ENCODE peak calls at places on chromosome 10, in seven cellular contexts. E is WERI-Rb-1, Z is thyroid gland, D is esophagus squamous epithelium, B is fibroblast of lung, R is brain microvascular endothelial cell, S is K562. K is an unnamed sample.
A peak's percentile ranks its signal among the peaks of the same experiment; 100 is the strongest.

GRCh38 chr10:22002531-22003110 is 909 bp downstream of the DNAJC1 start:
- DNase-seq in E (no peak), Z (no peak), D (no peak), B (peak; percentile 69), R (peak; percentile 37), S (no peak), K (no peak)

GRCh38 chr10:121804460-121804859 is 123.4 kb downstream of the ATE1 start:
- DNase-seq in E (no peak), Z (no peak), D (no peak), B (peak; percentile 90), R (peak; percentile 62), S (no peak), K (no peak)

GRCh38 chr10:96978621-96979154 is 146.6 kb downstream of the LCOR start:
- DNase-seq in E (no peak), Z (no peak), D (no peak), B (no peak), R (no peak), S (no peak), K (no peak)

GRCh38 chr10:105974803-105975456 is 1189.6 kb downstream of the SORCS1 start:
- DNase-seq in E (peak; percentile 13), Z (no peak), D (no peak), B (no peak), R (no peak), S (no peak), K (no peak)

GRCh38 chr10:114593816-114594468 is 64.1 kb downstream of the ABLIM1 start:
- DNase-seq in E (no peak), Z (no peak), D (no peak), B (no peak), R (no peak), S (no peak), K (no peak)

GRCh38 chr10:59907918-59908807 is 1.8 kb upstream of the CCDC6 start:
- DNase-seq in E (no peak), Z (peak; percentile 79), D (no peak), B (peak; percentile 91), R (peak; percentile 79), S (peak; percentile 75), K (peak; percentile 81)

GRCh38 chr10:132867801-132868644 is 74.3 kb downstream of the CFAP46 start:
- DNase-seq in E (peak; percentile 1), Z (no peak), D (no peak), B (no peak), R (no peak), S (no peak), K (no peak)

GRCh38 chr10:13054844-13055243 is 45.1 kb upstream of the OPTN start:
- DNase-seq in E (no peak), Z (no peak), D (no peak), B (no peak), R (no peak), S (no peak), K (no peak)

GRCh38 chr10:131444862-131445461 is 133.4 kb upstream of the TCERG1L start:
- DNase-seq in E (no peak), Z (no peak), D (no peak), B (no peak), R (no peak), S (no peak), K (peak; percentile 40)

GRCh38 chr10:59560161-59560560 is 149.5 kb downstream of the SLC16A9 start:
- DNase-seq in E (no peak), Z (no peak), D (no peak), B (no peak), R (no peak), S (no peak), K (no peak)

GRCh38 chr10:116691079-116691398 is 51.3 kb downstream of the HSPA12A start:
- DNase-seq in E (no peak), Z (peak; percentile 54), D (no peak), B (no peak), R (no peak), S (no peak), K (no peak)

GRCh38 chr10:95188593-95188992 is 5.4 kb upstream of the ACSM6 start:
- DNase-seq in E (no peak), Z (no peak), D (no peak), B (no peak), R (no peak), S (no peak), K (no peak)

GRCh38 chr10:121665809-121666208 is 67.6 kb upstream of the FGFR2 start:
- DNase-seq in E (no peak), Z (no peak), D (no peak), B (no peak), R (no peak), S (no peak), K (no peak)

GRCh38 chr10:19656420-19657042 is 159.7 kb upstream of the PLXDC2 start:
- DNase-seq in E (no peak), Z (no peak), D (no peak), B (peak; percentile 19), R (no peak), S (no peak), K (no peak)
- TF ChIP-seq CTCF in E (no peak), Z (no peak), D (no peak), B (no peak), R (no peak), S (no peak), K (no peak)

GRCh38 chr10:23556727-23557440 is 118.0 kb downstream of the OTUD1 start:
- DNase-seq in E (no peak), Z (no peak), D (no peak), B (peak; percentile 55), R (peak; percentile 7), S (no peak), K (no peak)

GRCh38 chr10:23558361-23558799 is 119.5 kb downstream of the OTUD1 start:
- DNase-seq in E (no peak), Z (no peak), D (no peak), B (no peak), R (no peak), S (no peak), K (no peak)

DNA sequence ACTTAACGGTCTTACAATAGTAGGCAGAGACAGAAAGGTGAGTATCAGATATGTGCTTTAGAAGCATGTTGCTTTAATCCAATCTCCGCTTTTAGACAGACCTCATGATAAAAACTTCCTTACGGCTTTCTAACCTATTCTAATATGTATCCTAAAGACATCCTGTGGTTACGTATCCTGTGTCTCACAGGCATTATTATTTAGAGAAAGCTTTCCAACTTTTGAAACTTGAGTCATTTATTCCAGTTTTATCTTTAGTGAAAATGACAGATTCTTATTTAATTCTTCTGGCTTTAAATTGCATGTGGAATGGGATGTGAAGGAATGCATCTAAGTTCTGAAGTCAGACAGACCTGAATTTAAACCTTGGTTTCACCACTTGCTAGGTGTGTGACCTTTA is 118.9 kb downstream of the OTUD1 start:
- DNase-seq in E (no peak), Z (no peak), D (no peak), B (peak; percentile 4), R (no peak), S (no peak), K (no peak)
- H3K27ac ChIP-seq in E (no peak overlapping the region), Z (no peak overlapping the region), D (peak overlapping the region; percentile 63), B (no peak overlapping the region), R (no peak overlapping the region), S (no peak overlapping the region), K (no peak overlapping the region)

GRCh38 chr10:18202600-18203150 is 62.5 kb downstream of the CACNB2 start:
- DNase-seq in E (no peak), Z (no peak), D (no peak), B (no peak), R (no peak), S (no peak), K (no peak)
- H3K4me3 ChIP-seq in E (no peak overlapping the region), Z (no peak overlapping the region), D (no peak overlapping the region), B (no peak overlapping the region), R (no peak overlapping the region), S (no peak overlapping the region), K (no peak overlapping the region)

GRCh38 chr10:2942937-2943336 is 124.4 kb upstream of the PFKP start:
- DNase-seq in E (no peak), Z (no peak), D (no peak), B (no peak), R (no peak), S (no peak), K (no peak)

GRCh38 chr10:2933924-2934323 is 133.4 kb upstream of the PFKP start:
- DNase-seq in E (no peak), Z (no peak), D (no peak), B (no peak), R (no peak), S (no peak), K (no peak)

GRCh38 chr10:2936816-2937215 is 130.5 kb upstream of the PFKP start:
- DNase-seq in E (no peak), Z (peak; percentile 28), D (no peak), B (peak; percentile 48), R (no peak), S (no peak), K (no peak)

GRCh38 chr10:2935647-2936386 is 131.5 kb upstream of the PFKP start:
- DNase-seq in E (no peak), Z (no peak), D (no peak), B (no peak), R (no peak), S (no peak), K (no peak)

GRCh38 chr10:2938869-2939268 is 128.5 kb upstream of the PFKP start:
- DNase-seq in E (no peak), Z (no peak), D (no peak), B (peak; percentile 11), R (no peak), S (no peak), K (no peak)
- TF ChIP-seq CTCF in E (no peak), Z (no peak), D (no peak), B (peak; percentile 20), R (no peak), S (no peak), K (no peak)

DNA sequence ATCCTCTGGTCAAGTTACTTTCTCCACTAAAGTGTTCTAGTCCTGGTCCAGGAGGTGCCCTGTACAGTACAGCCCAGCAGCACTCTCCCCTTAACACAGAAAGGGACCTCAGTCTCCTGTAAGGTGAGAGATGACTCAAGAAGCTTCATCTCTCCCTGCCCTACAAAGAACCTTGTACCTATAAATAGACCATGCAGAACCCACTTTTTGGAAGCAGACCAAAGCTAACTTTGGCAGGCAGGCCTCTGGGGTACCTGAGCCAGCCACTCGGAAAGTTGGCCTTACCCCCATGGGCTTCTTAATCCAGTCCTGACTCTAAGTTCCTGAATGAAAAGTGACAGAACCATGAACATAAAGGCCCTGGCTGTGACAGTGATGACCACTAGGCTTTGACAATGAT is 454.8 kb downstream of the KCNMA1 start:
- DNase-seq in E (no peak), Z (peak; percentile 44), D (no peak), B (no peak), R (no peak), S (no peak), K (no peak)
- H3K27ac ChIP-seq in E (no peak overlapping the region), Z (no peak overlapping the region), D (no peak overlapping the region), B (no peak overlapping the region), R (no peak overlapping the region), S (no peak overlapping the region), K (no peak overlapping the region)

GRCh38 chr10:26491934-26492333 is 53.8 kb downstream of the APBB1IP start:
- DNase-seq in E (no peak), Z (no peak), D (no peak), B (peak; percentile 13), R (no peak), S (no peak), K (no peak)
- H3K4me3 ChIP-seq in E (no peak overlapping the region), Z (no peak overlapping the region), D (no peak overlapping the region), B (no peak overlapping the region), R (no peak overlapping the region), S (no peak overlapping the region), K (no peak overlapping the region)

GRCh38 chr10:119489572-119490326 is 52.8 kb downstream of the RGS10 start:
- DNase-seq in E (peak; percentile 70), Z (peak; percentile 23), D (no peak), B (peak; percentile 35), R (peak; percentile 6), S (peak; percentile 59), K (no peak)
- TF ChIP-seq CTCF in E (peak; percentile 91), Z (peak; percentile 78), D (peak; percentile 76), B (peak; percentile 92), R (peak; percentile 96), S (peak; percentile 57), K (peak; percentile 82)

K was measured in coronary artery.